ENCODE peak calls at places on chromosomes 6 and 20, in nine cellular contexts. E, R, B, V, Y, F, T, U and J are unnamed samples.

GRCh38 chr6:43061861-43062260 is 2.4 kb downstream of the KLC4 start:
- DNase-seq in Y (peak), T (no peak), B (no peak), V (no peak), F (no peak), E (no peak), R (no peak), U (no peak), J (no peak)

GRCh38 chr6:167811689-167812487 is 14.8 kb upstream of the AFDN start:
- DNase-seq in U (no peak), V (no peak), E (no peak), R (no peak), T (no peak), B (no peak), Y (no peak), F (no peak), J (no peak)

GRCh38 chr6:113818528-113818927 is 38.6 kb upstream of the MARCKS start:
- DNase-seq in R (no peak), T (no peak), Y (no peak), B (no peak), F (no peak), E (no peak), U (no peak), V (no peak), J (no peak)

GRCh38 chr20:32970115-32970972 is 33.9 kb downstream of the SUN5 start:
- DNase-seq in E (peak), R (no peak), U (no peak), F (no peak), T (peak), V (no peak), B (peak), Y (no peak), J (peak)

GRCh38 chr6:14517536-14518105 is 400.0 kb downstream of the CD83 start:
- DNase-seq in T (no peak), V (no peak), F (no peak), E (no peak), Y (no peak), U (no peak), B (no peak), R (peak), J (no peak)

GRCh38 chr6:13866291-13866690 is 51.9 kb upstream of the MCUR1 start:
- DNase-seq in F (no peak), V (no peak), E (no peak), R (no peak), T (no peak), U (no peak), Y (no peak), B (peak), J (no peak)

GRCh38 chr6:30155522-30156261 is 5.3 kb downstream of the TRIM10 start:
- DNase-seq in T (no peak), V (no peak), F (no peak), R (peak), B (no peak), Y (no peak), E (no peak), U (no peak), J (no peak)

GRCh38 chr6:27237089-27237723 is 10.3 kb upstream of the PRSS16 start:
- DNase-seq in F (no peak), E (no peak), B (peak), T (peak), R (peak), Y (peak), U (no peak), V (no peak), J (peak)

GRCh38 chr6:168158280-168158979 is 79.4 kb upstream of the FRMD1 start:
- DNase-seq in U (no peak), R (no peak), B (peak), E (peak), Y (no peak), F (no peak), T (peak), V (no peak), J (peak)

GRCh38 chr20:52921300-52921699 is 50.9 kb upstream of the TSHZ2 start:
- DNase-seq in U (no peak), R (no peak), E (no peak), B (no peak), T (no peak), Y (no peak), V (no peak), F (no peak), J (no peak)

GRCh38 chr20:10739575-10739974 is 65.8 kb upstream of the JAG1 start:
- DNase-seq in R (peak), F (no peak), B (no peak), Y (no peak), E (no peak), V (no peak), T (peak), U (no peak), J (no peak)

GRCh38 chr6:167769408-167770190 is 57.1 kb upstream of the AFDN start:
- DNase-seq in B (no peak), V (no peak), R (no peak), T (no peak), F (no peak), E (peak), Y (no peak), U (peak), J (no peak)

GRCh38 chr20:55252525-55252924 is 752.8 kb downstream of the CBLN4 start:
- DNase-seq in U (no peak), B (no peak), Y (no peak), V (no peak), F (no peak), T (no peak), R (no peak), E (no peak), J (no peak)

GRCh38 chr6:109623288-109623687 is 67.7 kb downstream of the AK9 start:
- DNase-seq in F (no peak), U (no peak), V (no peak), R (no peak), Y (no peak), B (no peak), T (no peak), E (no peak), J (no peak)

GRCh38 chr6:111764238-111765182 is 108.7 kb downstream of the FYN start:
- DNase-seq in B (no peak), Y (no peak), E (no peak), R (no peak), T (no peak), F (no peak), V (no peak), U (no peak), J (no peak)

GRCh38 chr6:506508-506907 is 115.0 kb downstream of the IRF4 start:
- DNase-seq in E (no peak), B (no peak), Y (no peak), V (no peak), T (no peak), U (no peak), R (no peak), F (no peak), J (no peak)

GRCh38 chr6:118325220-118325860 is 222.8 kb upstream of the PLN start:
- DNase-seq in B (no peak), Y (peak), T (no peak), V (no peak), U (no peak), E (peak), F (no peak), R (peak), J (peak)

GRCh38 chr6:89034586-89035251 is 45.8 kb upstream of the PNRC1 start:
- DNase-seq in U (peak), Y (no peak), R (peak), B (no peak), T (peak), V (no peak), E (peak), F (peak), J (no peak)

GRCh38 chr6:53055873-53056272 is 9.3 kb upstream of the FBXO9 start:
- DNase-seq in V (no peak), U (no peak), T (no peak), R (no peak), B (no peak), Y (no peak), E (no peak), F (no peak), J (no peak)

GRCh38 chr20:47117325-47117724 is 222.7 kb downstream of the EYA2 start:
- DNase-seq in E (peak), B (no peak), T (no peak), R (no peak), Y (no peak), V (no peak), U (no peak), F (no peak), J (no peak)

GRCh38 chr6:110446405-110446804 is 30.0 kb downstream of the SLC22A16 start:
- DNase-seq in F (no peak), Y (no peak), U (no peak), E (no peak), T (no peak), B (no peak), R (peak), V (no peak), J (no peak)

GRCh38 chr20:40797425-40797824 is 108.4 kb upstream of the MAFB start:
- DNase-seq in R (peak), B (no peak), F (no peak), E (no peak), T (no peak), U (no peak), Y (peak), V (no peak), J (peak)

GRCh38 chr20:61502433-61502832 is 250.4 kb downstream of the CDH4 start:
- DNase-seq in U (no peak), T (no peak), V (no peak), F (no peak), B (no peak), Y (no peak), E (no peak), R (no peak), J (no peak)

GRCh38 chr6:123316733-123317323 is 319.9 kb downstream of the TRDN start:
- DNase-seq in V (no peak), F (no peak), U (no peak), R (peak), B (no peak), E (no peak), Y (no peak), T (no peak), J (no peak)

GRCh38 chr6:5003604-5004372 is at the start of gene RPP40:
- DNase-seq in R (peak), F (peak), Y (peak), B (peak), E (peak), T (peak), U (peak), V (peak), J (peak)

GRCh38 chr20:59721386-59721785 is 117.0 kb downstream of the PHACTR3 start:
- DNase-seq in T (no peak), E (no peak), Y (no peak), U (no peak), F (no peak), B (no peak), R (no peak), V (no peak), J (no peak)

GRCh38 chr6:39350723-39351505 is 28.4 kb upstream of the KCNK16 start:
- DNase-seq in R (no peak), B (no peak), F (no peak), V (no peak), E (no peak), Y (no peak), U (no peak), T (no peak), J (no peak)

GRCh38 chr6:151704383-151704782 is 103.1 kb upstream of the ESR1 start:
- DNase-seq in B (no peak), F (no peak), R (no peak), E (no peak), Y (no peak), U (no peak), T (no peak), V (no peak), J (no peak)

GRCh38 chr20:20441259-20441658 is 73.4 kb downstream of the INSM1 start:
- DNase-seq in V (no peak), E (no peak), Y (no peak), T (peak), U (no peak), B (no peak), R (no peak), F (no peak), J (no peak)

GRCh38 chr6:313917-314316 is 21.6 kb downstream of the DUSP22 start:
- DNase-seq in B (no peak), U (no peak), F (no peak), Y (no peak), V (no peak), R (no peak), T (no peak), E (no peak), J (no peak)

GRCh38 chr20:47487175-47487917 is 14.3 kb upstream of the NCOA3 start:
- DNase-seq in V (no peak), B (no peak), R (peak), E (no peak), U (no peak), T (no peak), Y (no peak), F (no peak), J (no peak)

GRCh38 chr20:11332376-11332775 is 585.3 kb upstream of the BTBD3 start:
- DNase-seq in R (peak), T (no peak), B (no peak), F (no peak), Y (no peak), U (no peak), V (no peak), E (no peak), J (no peak)

GRCh38 chr6:15761045-15761502 is 98.2 kb upstream of the DTNBP1 start:
- DNase-seq in U (no peak), B (no peak), F (no peak), T (no peak), Y (no peak), E (no peak), R (no peak), V (no peak), J (no peak)

GRCh38 chr6:170199716-170200115 is 91.2 kb downstream of the DLL1 start:
- DNase-seq in E (no peak), R (no peak), B (no peak), Y (no peak), T (peak), V (no peak), U (no peak), F (peak), J (no peak)
- TF ChIP-seq CTCF in E (no peak), R (no peak), B (no peak), Y (no peak), T (no peak), V (no peak), U (no peak), F (no peak), J (no peak)

GRCh38 chr6:31179042-31179386 is 8.5 kb upstream of the POU5F1 start:
- DNase-seq in T (peak), R (no peak), Y (no peak), E (no peak), U (no peak), F (no peak), V (no peak), B (no peak), J (no peak)
- TF ChIP-seq CTCF in T (no peak), R (no peak), Y (no peak), E (no peak), U (no peak), F (no peak), V (no peak), B (no peak), J (no peak)

DNA sequence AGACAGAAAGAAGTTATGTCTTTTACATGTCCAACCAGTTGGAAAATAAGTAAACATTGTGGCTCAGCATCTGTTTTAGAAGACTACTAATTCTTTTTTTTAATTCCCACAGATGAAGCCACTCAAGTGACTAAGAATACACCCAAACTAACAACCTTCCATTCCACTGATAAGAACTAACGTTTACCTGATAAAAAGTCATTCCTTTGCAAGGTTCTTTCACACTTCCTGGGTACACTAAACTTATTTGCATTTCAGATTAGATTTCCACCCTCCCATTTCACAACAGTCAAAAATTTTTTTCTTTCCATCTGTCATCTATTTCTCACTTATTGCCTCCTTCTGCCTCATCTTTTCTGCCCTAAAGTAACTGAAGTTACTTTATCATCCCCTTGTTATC is 20.3 kb downstream of the MBOAT1 start:
- DNase-seq in R (no peak), U (no peak), E (no peak), F (no peak), Y (no peak), V (no peak), T (no peak), B (no peak), J (no peak)
- TF ChIP-seq CTCF in R (no peak), U (no peak), E (no peak), F (no peak), Y (no peak), V (no peak), T (no peak), B (no peak), J (no peak)

GRCh38 chr20:25063546-25063945 is 5.6 kb upstream of the ACSS1 start:
- DNase-seq in V (no peak), R (no peak), F (no peak), T (no peak), U (no peak), Y (no peak), E (peak), B (no peak), J (no peak)
- TF ChIP-seq CTCF in V (no peak), R (no peak), F (no peak), T (no peak), U (no peak), Y (no peak), E (no peak), B (no peak), J (no peak)

GRCh38 chr6:128520436-128521301 is at the start of gene PTPRK:
- DNase-seq in E (peak), B (peak), V (peak), F (peak), T (peak), R (peak), Y (peak), U (peak), J (peak)
- TF ChIP-seq CTCF in E (no peak), B (no peak), V (peak), F (peak), T (peak), R (peak), Y (peak), U (peak), J (peak)

DNA sequence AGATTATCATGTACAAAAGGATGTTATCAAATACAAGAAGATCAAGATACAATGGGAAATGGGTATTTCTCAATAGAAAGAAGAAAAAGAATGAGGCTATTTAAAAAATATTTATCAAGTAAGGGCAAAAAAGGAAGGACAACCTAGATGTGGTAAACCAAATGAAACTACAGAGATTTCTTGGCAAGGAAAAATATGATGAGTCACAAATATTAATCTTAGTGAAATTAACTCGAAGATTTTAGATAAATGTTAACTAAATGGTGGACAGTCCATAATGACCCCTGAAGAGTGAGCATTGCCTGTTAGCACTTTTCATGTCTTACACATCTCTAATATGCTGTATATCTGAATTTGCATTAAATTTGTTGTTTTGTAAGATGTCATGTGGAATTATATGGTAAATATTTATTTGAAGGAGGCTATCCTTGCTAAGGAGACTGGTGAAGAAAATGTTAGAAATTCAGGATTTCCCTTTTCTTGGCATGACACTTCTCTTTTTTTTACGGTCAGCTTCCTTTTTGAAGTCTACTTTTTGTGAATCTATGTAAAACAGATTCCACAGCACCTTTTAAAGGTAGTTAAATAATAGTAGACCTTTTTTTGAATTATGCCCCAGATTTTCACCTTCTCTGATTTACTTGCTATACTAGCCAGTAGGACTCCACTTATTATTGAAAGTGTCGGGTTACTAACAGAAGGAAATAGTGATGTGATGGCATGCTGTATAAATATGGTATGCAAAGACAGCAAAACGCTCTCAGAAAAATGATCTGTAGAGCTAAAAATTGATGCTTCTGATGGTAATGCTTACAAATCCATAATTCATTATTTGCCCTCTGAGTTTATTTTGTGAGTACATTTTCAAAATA is 120.5 kb downstream of the HIVEP1 start:
- DNase-seq in F (no peak), B (no peak), R (no peak), Y (no peak), T (no peak), V (no peak), E (no peak), U (no peak), J (no peak)
- TF ChIP-seq CTCF in F (no peak), B (no peak), R (no peak), Y (no peak), T (no peak), V (no peak), E (no peak), U (no peak), J (no peak)

DNA sequence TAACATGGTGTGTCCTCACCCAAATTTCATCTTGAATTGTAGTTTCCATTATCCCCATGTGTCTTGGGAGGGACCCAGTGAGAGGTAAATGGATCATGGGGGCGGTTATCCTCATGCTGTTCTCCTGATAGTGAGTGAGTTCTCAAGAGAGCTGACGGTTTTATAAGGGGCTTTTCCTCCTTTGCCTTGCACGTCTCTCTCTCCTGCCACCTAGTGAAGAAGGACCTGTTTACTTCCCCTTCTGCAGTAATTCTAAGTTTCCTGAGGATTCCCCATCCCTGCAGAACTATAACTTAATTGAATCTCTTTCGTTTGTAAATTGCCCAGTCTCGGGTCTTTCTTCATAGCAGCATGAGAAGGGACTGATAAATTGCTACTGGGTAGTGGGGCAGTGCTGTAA is 789.3 kb downstream of the FRK start:
- DNase-seq in B (no peak), E (no peak), F (no peak), T (no peak), V (no peak), R (no peak), Y (no peak), U (no peak), J (no peak)
- TF ChIP-seq CTCF in B (no peak), E (no peak), F (no peak), T (no peak), V (no peak), R (no peak), Y (no peak), U (no peak), J (no peak)